ENCODE peak calls at places on chromosomes 1 and 21, in four cellular contexts. One of them, this sample, is unnamed.
A peak's percentile ranks its signal among the peaks of the same experiment; 100 is the strongest.

GRCh38 chr1:243474384-243474851 is 218.6 kb downstream of the SDCCAG8 start:
- DNase-seq in K562: no peak
- DNase-seq in IMR-90: no peak
- DNase-seq in HepG2: no peak
- DNase-seq in this sample: peak; percentile 58

GRCh38 chr1:66351474-66351873 is 182.5 kb upstream of the SGIP1 start:
- DNase-seq in K562: no peak
- DNase-seq in IMR-90: peak; percentile 33
- DNase-seq in HepG2: no peak
- DNase-seq in this sample: no peak

GRCh38 chr1:81681570-81681969 is 119.2 kb upstream of the ADGRL2 start:
- DNase-seq in K562: no peak
- DNase-seq in IMR-90: peak; percentile 47
- DNase-seq in HepG2: no peak
- DNase-seq in this sample: no peak

GRCh38 chr1:96596226-96596625 is 125.4 kb upstream of the PTBP2 start:
- DNase-seq in K562: peak; percentile 34
- DNase-seq in IMR-90: peak; percentile 3
- DNase-seq in HepG2: peak; percentile 63
- DNase-seq in this sample: peak; percentile 76

GRCh38 chr21:35275776-35276175 is 226.7 kb upstream of the RUNX1 start:
- DNase-seq in K562: no peak
- DNase-seq in IMR-90: peak; percentile 25
- DNase-seq in HepG2: no peak
- DNase-seq in this sample: no peak

GRCh38 chr21:18666725-18667124 is 263.1 kb upstream of the TMPRSS15 start:
- DNase-seq in K562: no peak
- DNase-seq in IMR-90: no peak
- DNase-seq in HepG2: no peak
- DNase-seq in this sample: no peak

GRCh38 chr1:96360036-96360795 is 361.4 kb upstream of the PTBP2 start:
- DNase-seq in K562: no peak
- DNase-seq in IMR-90: peak; percentile 64
- DNase-seq in HepG2: no peak
- DNase-seq in this sample: no peak

GRCh38 chr1:194447635-194448034 is 1261.2 kb upstream of the B3GALT2 start:
- DNase-seq in K562: no peak
- DNase-seq in IMR-90: peak; percentile 71
- DNase-seq in HepG2: no peak
- DNase-seq in this sample: no peak

GRCh38 chr1:183251101-183251958 is 65.3 kb downstream of the LAMC2 start:
- DNase-seq in K562: no peak
- DNase-seq in IMR-90: no peak
- DNase-seq in HepG2: no peak
- DNase-seq in this sample: no peak

GRCh38 chr1:155379180-155379876 is 58.6 kb downstream of the RUSC1 start:
- DNase-seq in K562: peak; percentile 13
- DNase-seq in IMR-90: peak; percentile 74
- DNase-seq in HepG2: no peak
- DNase-seq in this sample: no peak

GRCh38 chr1:108961752-108962486 is 1.4 kb downstream of the CLCC1 start:
- DNase-seq in K562: no peak
- DNase-seq in IMR-90: no peak
- DNase-seq in HepG2: no peak
- DNase-seq in this sample: no peak

GRCh38 chr1:230067871-230068814 is 1.1 kb downstream of the GALNT2 start:
- DNase-seq in K562: peak; percentile 52
- DNase-seq in IMR-90: no peak
- DNase-seq in HepG2: no peak
- DNase-seq in this sample: peak; percentile 47

GRCh38 chr1:96536576-96536975 is 185.0 kb upstream of the PTBP2 start:
- DNase-seq in K562: no peak
- DNase-seq in IMR-90: no peak
- DNase-seq in HepG2: no peak
- DNase-seq in this sample: no peak

GRCh38 chr1:167060141-167061072 is 29.8 kb downstream of the GPA33 start:
- DNase-seq in K562: peak; percentile 32
- DNase-seq in IMR-90: no peak
- DNase-seq in HepG2: no peak
- DNase-seq in this sample: no peak

GRCh38 chr1:201955750-201956143 is 444 bp downstream of the TIMM17A start:
- DNase-seq in K562: no peak
- DNase-seq in IMR-90: no peak
- DNase-seq in HepG2: no peak
- DNase-seq in this sample: no peak

GRCh38 chr1:32201011-32201855 is 838 bp downstream of the CCDC28B start:
- DNase-seq in K562: peak; percentile 79
- DNase-seq in IMR-90: peak; percentile 67
- DNase-seq in HepG2: no peak
- DNase-seq in this sample: peak; percentile 61

GRCh38 chr1:184283999-184284398 is 102.8 kb upstream of the C1orf21 start:
- DNase-seq in K562: no peak
- DNase-seq in IMR-90: peak; percentile 94
- DNase-seq in HepG2: no peak
- DNase-seq in this sample: no peak

GRCh38 chr1:218301217-218301616 is 16.1 kb downstream of the RRP15 start:
- DNase-seq in K562: no peak
- DNase-seq in IMR-90: no peak
- DNase-seq in HepG2: no peak
- DNase-seq in this sample: no peak

GRCh38 chr1:41501581-41501980 is 17.1 kb upstream of the EDN2 start:
- DNase-seq in K562: no peak
- DNase-seq in IMR-90: no peak
- DNase-seq in HepG2: no peak
- DNase-seq in this sample: no peak

GRCh38 chr1:18719786-18720436 is 89.3 kb downstream of the PAX7 start:
- DNase-seq in K562: no peak
- DNase-seq in IMR-90: no peak
- DNase-seq in HepG2: no peak
- DNase-seq in this sample: no peak

GRCh38 chr1:20988030-20988825 is 188.5 kb downstream of the EIF4G3 start:
- DNase-seq in K562: no peak
- DNase-seq in IMR-90: peak; percentile 67
- DNase-seq in HepG2: no peak
- DNase-seq in this sample: no peak

GRCh38 chr1:244187310-244187709 is 136.2 kb downstream of the ZBTB18 start:
- DNase-seq in K562: no peak
- DNase-seq in IMR-90: no peak
- DNase-seq in HepG2: no peak
- DNase-seq in this sample: no peak

GRCh38 chr1:242788771-242789170 is 264.3 kb upstream of the PLD5 start:
- DNase-seq in K562: no peak
- DNase-seq in IMR-90: no peak
- DNase-seq in HepG2: no peak
- DNase-seq in this sample: no peak

GRCh38 chr1:23638188-23638619 is 53.4 kb upstream of the RPL11 start:
- DNase-seq in K562: peak; percentile 54
- DNase-seq in IMR-90: no peak
- DNase-seq in HepG2: no peak
- DNase-seq in this sample: no peak

GRCh38 chr1:206600527-206600926 is 11.7 kb downstream of the EIF2D start:
- DNase-seq in K562: no peak
- DNase-seq in IMR-90: no peak
- DNase-seq in HepG2: no peak
- DNase-seq in this sample: no peak

GRCh38 chr21:43954042-43954441 is 58.1 kb upstream of the TRAPPC10 start:
- DNase-seq in K562: no peak
- DNase-seq in IMR-90: no peak
- DNase-seq in HepG2: no peak
- DNase-seq in this sample: no peak

GRCh38 chr21:31173881-31174555 is 135.7 kb upstream of the KRTAP19-8 start:
- DNase-seq in K562: peak; percentile 13
- DNase-seq in IMR-90: no peak
- DNase-seq in HepG2: no peak
- DNase-seq in this sample: no peak

GRCh38 chr1:220528049-220528678 is at the start of gene MARK1:
- DNase-seq in K562: peak; percentile 20
- DNase-seq in IMR-90: no peak
- DNase-seq in HepG2: no peak
- DNase-seq in this sample: peak; percentile 69

GRCh38 chr1:89311757-89312156 is 39.1 kb upstream of the GBP5 start:
- DNase-seq in K562: no peak
- DNase-seq in IMR-90: no peak
- DNase-seq in HepG2: no peak
- DNase-seq in this sample: peak; percentile 17

GRCh38 chr1:1144843-1145546 is 28.7 kb upstream of the TTLL10 start:
- DNase-seq in K562: peak; percentile 70
- DNase-seq in IMR-90: no peak
- DNase-seq in HepG2: no peak
- DNase-seq in this sample: no peak

GRCh38 chr1:229199261-229199850 is 71.6 kb upstream of the RAB4A start:
- DNase-seq in K562: no peak
- DNase-seq in IMR-90: no peak
- DNase-seq in HepG2: no peak
- DNase-seq in this sample: no peak

GRCh38 chr1:11989669-11990068 is 9.4 kb downstream of the MFN2 start:
- DNase-seq in K562: no peak
- DNase-seq in IMR-90: no peak
- DNase-seq in HepG2: no peak
- DNase-seq in this sample: no peak

GRCh38 chr1:163980391-163980790 is 578.6 kb upstream of the PBX1 start:
- DNase-seq in K562: no peak
- DNase-seq in IMR-90: no peak
- DNase-seq in HepG2: no peak
- DNase-seq in this sample: no peak

GRCh38 chr1:47333578-47333921 is at the start of gene CMPK1:
- DNase-seq in K562: peak; percentile 91
- DNase-seq in IMR-90: peak; percentile 77
- DNase-seq in HepG2: peak; percentile 73
- DNase-seq in this sample: peak; percentile 74

GRCh38 chr1:219812491-219813221 is 115.7 kb downstream of the SLC30A10 start:
- DNase-seq in K562: peak; percentile 80
- DNase-seq in IMR-90: peak; percentile 71
- DNase-seq in HepG2: peak; percentile 85
- DNase-seq in this sample: peak; percentile 51

GRCh38 chr1:90640325-90640724 is 76.8 kb downstream of the BARHL2 start:
- DNase-seq in K562: no peak
- DNase-seq in IMR-90: no peak
- DNase-seq in HepG2: no peak
- DNase-seq in this sample: no peak

DNA sequence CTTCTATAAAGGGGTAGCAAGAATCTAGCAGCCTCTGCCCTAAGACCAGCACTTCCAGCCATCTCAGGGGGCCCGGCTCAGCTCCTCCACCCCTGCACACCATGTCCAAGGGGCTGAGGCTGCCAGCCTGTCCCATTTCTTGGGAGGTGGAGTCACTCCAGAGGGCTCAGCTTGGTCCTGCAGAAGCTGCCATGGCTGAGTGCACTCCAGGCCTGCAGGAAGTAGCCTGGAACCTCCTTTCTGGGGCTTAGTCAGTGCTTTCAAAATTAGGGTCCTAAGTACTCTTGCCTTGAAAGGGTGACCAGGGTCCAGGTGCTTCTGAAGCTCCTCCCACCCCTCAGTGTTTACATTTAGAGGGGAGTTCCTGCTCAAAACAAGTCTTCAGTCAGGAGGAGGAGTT is 128.3 kb upstream of the VAMP3 start:
- DNase-seq in K562: no peak
- DNase-seq in IMR-90: peak; percentile 14
- DNase-seq in HepG2: no peak
- DNase-seq in this sample: no peak
- TF ChIP-seq USF2 in K562: no peak
- TF ChIP-seq USF2 in IMR-90: no peak
- TF ChIP-seq USF2 in HepG2: no peak
- TF ChIP-seq USF2 in this sample: no peak

GRCh38 chr1:188228623-188229022 is 1399.9 kb downstream of the PLA2G4A start:
- DNase-seq in K562: no peak
- DNase-seq in IMR-90: peak; percentile 4
- DNase-seq in HepG2: no peak
- DNase-seq in this sample: no peak
- TF ChIP-seq USF2 in K562: no peak
- TF ChIP-seq USF2 in IMR-90: no peak
- TF ChIP-seq USF2 in HepG2: no peak
- TF ChIP-seq USF2 in this sample: no peak

DNA sequence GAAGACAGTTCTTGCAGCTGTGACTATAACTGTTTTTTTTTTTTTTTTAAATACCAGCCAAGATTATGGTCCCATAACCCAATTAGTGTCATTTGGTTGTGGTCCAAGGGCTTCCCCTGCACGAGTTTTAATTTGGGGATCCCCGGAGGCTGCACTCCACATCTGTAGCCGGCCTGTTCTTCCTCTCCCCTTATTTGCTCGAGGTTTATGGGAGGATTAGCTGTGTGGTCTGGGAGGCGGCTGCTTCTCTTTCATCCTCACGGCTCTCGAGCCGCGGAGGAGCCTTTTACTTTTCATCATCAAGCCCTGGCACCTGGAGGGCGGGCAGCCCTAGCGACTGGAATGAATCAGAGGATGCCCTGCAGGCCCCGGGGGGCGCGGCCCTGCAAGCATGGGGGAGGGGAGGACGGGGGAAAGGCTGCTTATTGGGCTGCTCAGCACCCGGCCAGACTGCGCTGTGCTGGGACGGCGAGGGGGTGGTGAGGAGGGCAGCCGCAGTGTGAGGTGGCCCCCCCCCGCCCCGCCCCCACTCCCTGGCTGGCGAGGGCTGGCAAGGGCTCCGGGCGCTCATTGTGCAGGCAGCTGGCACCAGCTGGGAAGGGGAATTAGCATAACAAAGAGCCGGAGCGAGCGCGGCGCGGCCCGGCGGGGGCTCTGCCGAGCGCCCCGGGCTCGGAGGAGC is 18.5 kb downstream of the SERTAD4 start:
- DNase-seq in K562: no peak
- DNase-seq in IMR-90: no peak
- DNase-seq in HepG2: no peak
- DNase-seq in this sample: peak; percentile 79
- TF ChIP-seq USF2 in K562: no peak
- TF ChIP-seq USF2 in IMR-90: no peak
- TF ChIP-seq USF2 in HepG2: no peak
- TF ChIP-seq USF2 in this sample: no peak

DNA sequence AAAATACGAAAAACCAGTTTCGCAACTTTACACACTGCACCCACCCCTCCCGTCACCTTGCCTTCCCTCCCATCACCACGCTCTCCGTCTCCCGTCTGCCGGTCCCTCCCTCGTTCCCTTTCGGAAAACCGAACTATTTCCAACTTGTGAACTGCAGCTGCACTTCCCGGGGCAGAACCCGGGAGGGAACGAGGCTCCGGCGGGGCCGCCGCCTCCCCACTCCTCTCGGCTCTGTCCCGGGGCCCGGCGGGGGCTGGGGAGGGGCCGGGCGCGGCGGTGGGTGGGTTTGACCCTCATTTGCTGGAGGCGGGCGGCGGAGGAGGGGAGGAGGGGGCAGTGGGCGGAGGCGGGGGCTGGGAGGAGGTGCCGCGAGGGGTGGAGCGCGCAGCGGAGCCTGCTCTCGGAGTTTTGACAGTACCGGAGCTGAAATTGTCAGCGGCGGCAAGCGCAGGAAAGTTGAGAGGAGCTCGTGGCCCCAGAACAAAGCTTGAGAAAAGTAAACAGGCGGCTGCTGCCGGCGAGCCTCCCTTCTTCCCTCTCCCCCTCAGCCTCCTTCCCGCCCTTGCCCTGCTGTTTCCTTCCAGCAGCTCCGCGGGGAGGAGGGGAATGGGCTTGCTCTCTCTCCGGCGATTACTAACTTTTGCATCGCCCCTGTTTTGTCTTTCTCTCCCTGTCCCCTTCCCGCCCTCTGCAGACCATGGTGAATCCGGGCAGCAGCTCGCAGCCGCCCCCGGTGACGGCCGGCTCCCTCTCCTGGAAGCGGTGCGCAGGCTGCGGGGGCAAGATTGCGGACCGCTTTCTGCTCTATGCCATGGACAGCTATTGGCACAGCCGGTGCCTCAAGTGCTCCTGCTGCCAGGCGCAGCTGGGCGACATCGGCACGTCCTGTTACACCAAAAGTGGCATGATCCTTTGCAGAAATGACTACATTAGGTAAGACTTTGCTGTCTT is 2.9 kb downstream of the LMO4 start:
- DNase-seq in K562: peak; percentile 72
- DNase-seq in IMR-90: peak; percentile 60
- DNase-seq in HepG2: peak; percentile 55
- DNase-seq in this sample: peak; percentile 86
- TF ChIP-seq USF2 in K562: no peak
- TF ChIP-seq USF2 in IMR-90: no peak
- TF ChIP-seq USF2 in HepG2: no peak
- TF ChIP-seq USF2 in this sample: no peak

This sample was measured in WTC11.